ENCODE peak calls at places on chromosome 18, in five cellular contexts. S is hypothalamus; W is tibial nerve; F is HTR-8/SVneo; Z is CD8-positive, alpha-beta memory T cell. N is an unnamed sample.
A peak's percentile ranks its signal among the peaks of the same experiment; 100 is the strongest.

GRCh38 chr18:2984703-2985261 is 28.2 kb downstream of the LPIN2 start:
- DNase-seq in S (no peak), W (no peak), F (no peak), Z (no peak), N (no peak)

GRCh38 chr18:44793186-44793585 is 112.5 kb downstream of the SETBP1 start:
- DNase-seq in S (no peak), W (no peak), F (no peak), Z (no peak), N (no peak)

GRCh38 chr18:58046087-58046793 is 2.2 kb downstream of the NEDD4L start:
- DNase-seq in S (no peak), W (no peak), F (no peak), Z (no peak), N (no peak)

GRCh38 chr18:7512326-7512725 is 54.8 kb upstream of the PTPRM start:
- DNase-seq in S (no peak), W (no peak), F (no peak), Z (no peak), N (no peak)

GRCh38 chr18:77866309-77866708 is 616.7 kb downstream of the GALR1 start:
- DNase-seq in S (no peak), W (no peak), F (no peak), Z (no peak), N (no peak)

GRCh38 chr18:60044290-60045006 is 144.7 kb downstream of the PMAIP1 start:
- DNase-seq in S (no peak), W (no peak), F (peak; percentile 12), Z (no peak), N (peak; percentile 45)

GRCh38 chr18:62584241-62585120 is 61.7 kb downstream of the ZCCHC2 start:
- DNase-seq in S (peak; percentile 39), W (peak; percentile 75), F (peak; percentile 74), Z (peak; percentile 80), N (peak; percentile 47)

GRCh38 chr18:75041586-75041985 is 167.4 kb downstream of the PTGR3 start:
- DNase-seq in S (no peak), W (no peak), F (peak; percentile 8), Z (no peak), N (no peak)

GRCh38 chr18:7740815-7741214 is 173.7 kb downstream of the PTPRM start:
- DNase-seq in S (no peak), W (no peak), F (no peak), Z (no peak), N (no peak)

GRCh38 chr18:56380682-56381081 is 257.7 kb downstream of the TXNL1 start:
- DNase-seq in S (no peak), W (no peak), F (no peak), Z (no peak), N (no peak)

GRCh38 chr18:9133225-9133624 is 3.4 kb upstream of the ANKRD12 start:
- DNase-seq in S (no peak), W (no peak), F (no peak), Z (no peak), N (no peak)

GRCh38 chr18:22223263-22223960 is 54.0 kb downstream of the GATA6 start:
- DNase-seq in S (no peak), W (peak; percentile 27), F (peak; percentile 89), Z (no peak), N (peak; percentile 68)

GRCh38 chr18:47490882-47491281 is 239.4 kb upstream of the SKOR2 start:
- DNase-seq in S (no peak), W (no peak), F (no peak), Z (no peak), N (peak; percentile 12)

GRCh38 chr18:50428531-50429206 is 53.8 kb downstream of the SKA1 start:
- DNase-seq in S (no peak), W (no peak), F (no peak), Z (no peak), N (no peak)

GRCh38 chr18:36247036-36247435 is 50.5 kb upstream of the FHOD3 start:
- DNase-seq in S (no peak), W (no peak), F (no peak), Z (no peak), N (no peak)

GRCh38 chr18:79576686-79577351 is 102.8 kb upstream of the CTDP1 start:
- DNase-seq in S (peak; percentile 68), W (peak; percentile 20), F (no peak), Z (no peak), N (no peak)